ENCODE peak calls at places on chromosomes 6 and 20, in seven cellular contexts. H is left lung, W is GDM1, C is DMS153, N is GOT3, I is iPS-NIHi11, P is choroid plexus epithelial cell. F is an unnamed sample.

GRCh38 chr20:33791959-33792597 is 19.1 kb upstream of the CHMP4B start:
- DNase-seq in N (no peak), P (peak; percentile 49), C (no peak), I (peak; percentile 89), W (no peak), H (peak; percentile 44), F (peak; percentile 75)

GRCh38 chr20:44696315-44696714 is 18.9 kb upstream of the CCN5 start:
- DNase-seq in C (no peak), I (no peak), N (no peak), W (no peak), P (no peak), H (no peak), F (no peak)

GRCh38 chr6:27672113-27672799 is 199.4 kb upstream of the ZNF184 start:
- DNase-seq in H (no peak), W (no peak), I (peak; percentile 50), N (no peak), P (peak; percentile 73), C (peak; percentile 78), F (peak; percentile 53)

GRCh38 chr20:2314759-2315439 is 19.1 kb downstream of the TGM3 start:
- DNase-seq in I (no peak), N (peak; percentile 83), P (peak; percentile 31), H (peak; percentile 68), W (no peak), C (peak; percentile 70), F (no peak)

GRCh38 chr6:128519931-128520435 is 416 bp downstream of the PTPRK start:
- DNase-seq in C (no peak), N (no peak), I (no peak), P (peak; percentile 71), H (peak; percentile 37), W (no peak), F (peak; percentile 49)

GRCh38 chr6:2030682-2031244 is 214.6 kb downstream of the GMDS start:
- DNase-seq in W (no peak), I (no peak), P (no peak), H (no peak), N (no peak), C (peak; percentile 43), F (no peak)

GRCh38 chr20:62377064-62377461 is 9.8 kb upstream of the RPS21 start:
- DNase-seq in I (no peak), N (no peak), P (no peak), W (no peak), H (no peak), C (no peak), F (no peak)

GRCh38 chr6:46953921-46954320 is 32.2 kb upstream of the ADGRF5 start:
- DNase-seq in I (no peak), H (no peak), N (no peak), C (no peak), P (no peak), W (no peak), F (no peak)

GRCh38 chr6:31214516-31214915 is 44.0 kb upstream of the POU5F1 start:
- DNase-seq in I (no peak), H (no peak), N (no peak), W (no peak), C (no peak), P (no peak), F (no peak)

F was measured in HEK293T.